ENCODE peak calls at places on chromosomes 13 and 19, in nine cellular contexts. One of them, this sample, is unnamed.

GRCh38 chr13:72970956-72971355 is 87.8 kb upstream of the KLF5 start:
- DNase-seq in epithelial cell of esophagus: peak; percentile 30
- DNase-seq in astrocyte: peak; percentile 68
- DNase-seq in AG04449: peak; percentile 23
- DNase-seq in uterus: no peak
- DNase-seq in breast epithelium: no peak
- DNase-seq in WTC11: no peak
- DNase-seq in astrocyte of the cerebellum: peak; percentile 35
- DNase-seq in esophagus squamous epithelium: no peak
- DNase-seq in this sample: no peak

GRCh38 chr13:59358014-59358413 is 805.7 kb downstream of the DIAPH3 start:
- DNase-seq in epithelial cell of esophagus: no peak
- DNase-seq in astrocyte: peak; percentile 18
- DNase-seq in AG04449: no peak
- DNase-seq in uterus: no peak
- DNase-seq in breast epithelium: no peak
- DNase-seq in WTC11: no peak
- DNase-seq in astrocyte of the cerebellum: peak; percentile 53
- DNase-seq in esophagus squamous epithelium: no peak
- DNase-seq in this sample: no peak

GRCh38 chr13:98285317-98285716 is 108.2 kb upstream of the RNF113B start:
- DNase-seq in epithelial cell of esophagus: peak; percentile 35
- DNase-seq in astrocyte: peak; percentile 61
- DNase-seq in AG04449: no peak
- DNase-seq in uterus: no peak
- DNase-seq in breast epithelium: no peak
- DNase-seq in WTC11: no peak
- DNase-seq in astrocyte of the cerebellum: no peak
- DNase-seq in esophagus squamous epithelium: no peak
- DNase-seq in this sample: no peak

GRCh38 chr13:44404261-44405139 is 30.9 kb downstream of the SERP2 start:
- DNase-seq in epithelial cell of esophagus: no peak
- DNase-seq in astrocyte: no peak
- DNase-seq in AG04449: no peak
- DNase-seq in uterus: no peak
- DNase-seq in breast epithelium: peak; percentile 33
- DNase-seq in WTC11: no peak
- DNase-seq in astrocyte of the cerebellum: no peak
- DNase-seq in esophagus squamous epithelium: no peak
- DNase-seq in this sample: no peak

GRCh38 chr13:29522044-29522685 is 73.3 kb downstream of the SLC7A1 start:
- DNase-seq in epithelial cell of esophagus: no peak
- DNase-seq in astrocyte: peak; percentile 90
- DNase-seq in AG04449: peak; percentile 95
- DNase-seq in uterus: peak; percentile 65
- DNase-seq in breast epithelium: no peak
- DNase-seq in WTC11: no peak
- DNase-seq in astrocyte of the cerebellum: peak; percentile 88
- DNase-seq in esophagus squamous epithelium: no peak
- DNase-seq in this sample: no peak

GRCh38 chr13:37775871-37776270 is 93.7 kb downstream of the TRPC4 start:
- DNase-seq in epithelial cell of esophagus: no peak
- DNase-seq in astrocyte: peak; percentile 84
- DNase-seq in AG04449: no peak
- DNase-seq in uterus: no peak
- DNase-seq in breast epithelium: no peak
- DNase-seq in WTC11: no peak
- DNase-seq in astrocyte of the cerebellum: peak; percentile 5
- DNase-seq in esophagus squamous epithelium: no peak
- DNase-seq in this sample: no peak

GRCh38 chr19:48896191-48896720 is 2.3 kb downstream of the TULP2 start:
- DNase-seq in epithelial cell of esophagus: no peak
- DNase-seq in astrocyte: no peak
- DNase-seq in AG04449: no peak
- DNase-seq in uterus: peak; percentile 81
- DNase-seq in breast epithelium: no peak
- DNase-seq in WTC11: peak; percentile 90
- DNase-seq in astrocyte of the cerebellum: no peak
- DNase-seq in esophagus squamous epithelium: no peak
- DNase-seq in this sample: peak; percentile 79

GRCh38 chr19:33194884-33195710 is 967 bp downstream of the LRP3 start:
- DNase-seq in epithelial cell of esophagus: no peak
- DNase-seq in astrocyte: no peak
- DNase-seq in AG04449: no peak
- DNase-seq in uterus: peak; percentile 45
- DNase-seq in breast epithelium: no peak
- DNase-seq in WTC11: peak; percentile 39
- DNase-seq in astrocyte of the cerebellum: no peak
- DNase-seq in esophagus squamous epithelium: no peak
- DNase-seq in this sample: no peak

GRCh38 chr19:5240011-5240410 is 100.6 kb downstream of the PTPRS start:
- DNase-seq in epithelial cell of esophagus: no peak
- DNase-seq in astrocyte: no peak
- DNase-seq in AG04449: no peak
- DNase-seq in uterus: no peak
- DNase-seq in breast epithelium: no peak
- DNase-seq in WTC11: no peak
- DNase-seq in astrocyte of the cerebellum: no peak
- DNase-seq in esophagus squamous epithelium: no peak
- DNase-seq in this sample: no peak

GRCh38 chr19:10756371-10756770 is 38.5 kb downstream of the DNM2 start:
- DNase-seq in epithelial cell of esophagus: no peak
- DNase-seq in astrocyte: no peak
- DNase-seq in AG04449: no peak
- DNase-seq in uterus: no peak
- DNase-seq in breast epithelium: no peak
- DNase-seq in WTC11: no peak
- DNase-seq in astrocyte of the cerebellum: no peak
- DNase-seq in esophagus squamous epithelium: no peak
- DNase-seq in this sample: no peak

GRCh38 chr19:49564616-49565045 is 15.7 kb downstream of the NOSIP start:
- DNase-seq in epithelial cell of esophagus: no peak
- DNase-seq in astrocyte: no peak
- DNase-seq in AG04449: no peak
- DNase-seq in uterus: no peak
- DNase-seq in breast epithelium: no peak
- DNase-seq in WTC11: no peak
- DNase-seq in astrocyte of the cerebellum: no peak
- DNase-seq in esophagus squamous epithelium: no peak
- DNase-seq in this sample: no peak

GRCh38 chr19:4911314-4911713 is 2.0 kb downstream of the UHRF1 start:
- DNase-seq in epithelial cell of esophagus: peak; percentile 18
- DNase-seq in astrocyte: peak; percentile 24
- DNase-seq in AG04449: no peak
- DNase-seq in uterus: no peak
- DNase-seq in breast epithelium: no peak
- DNase-seq in WTC11: no peak
- DNase-seq in astrocyte of the cerebellum: no peak
- DNase-seq in esophagus squamous epithelium: no peak
- DNase-seq in this sample: no peak

GRCh38 chr13:95552539-95553270 is at the start of gene CLDN10:
- DNase-seq in epithelial cell of esophagus: no peak
- DNase-seq in astrocyte: no peak
- DNase-seq in AG04449: no peak
- DNase-seq in uterus: no peak
- DNase-seq in breast epithelium: no peak
- DNase-seq in WTC11: peak; percentile 86
- DNase-seq in astrocyte of the cerebellum: no peak
- DNase-seq in esophagus squamous epithelium: no peak
- DNase-seq in this sample: peak; percentile 29

GRCh38 chr19:16136185-16137067 is 7.1 kb upstream of the HSH2D start:
- DNase-seq in epithelial cell of esophagus: no peak
- DNase-seq in astrocyte: no peak
- DNase-seq in AG04449: no peak
- DNase-seq in uterus: no peak
- DNase-seq in breast epithelium: no peak
- DNase-seq in WTC11: no peak
- DNase-seq in astrocyte of the cerebellum: no peak
- DNase-seq in esophagus squamous epithelium: no peak
- DNase-seq in this sample: no peak

GRCh38 chr19:16133818-16134217 is 9.7 kb upstream of the HSH2D start:
- DNase-seq in epithelial cell of esophagus: no peak
- DNase-seq in astrocyte: no peak
- DNase-seq in AG04449: no peak
- DNase-seq in uterus: no peak
- DNase-seq in breast epithelium: no peak
- DNase-seq in WTC11: no peak
- DNase-seq in astrocyte of the cerebellum: no peak
- DNase-seq in esophagus squamous epithelium: no peak
- DNase-seq in this sample: no peak

GRCh38 chr19:16131648-16132047 is 11.8 kb upstream of the HSH2D start:
- DNase-seq in epithelial cell of esophagus: no peak
- DNase-seq in astrocyte: no peak
- DNase-seq in AG04449: no peak
- DNase-seq in uterus: no peak
- DNase-seq in breast epithelium: no peak
- DNase-seq in WTC11: no peak
- DNase-seq in astrocyte of the cerebellum: no peak
- DNase-seq in esophagus squamous epithelium: no peak
- DNase-seq in this sample: no peak

GRCh38 chr19:16134510-16134909 is 9.0 kb upstream of the HSH2D start:
- DNase-seq in epithelial cell of esophagus: no peak
- DNase-seq in astrocyte: no peak
- DNase-seq in AG04449: no peak
- DNase-seq in uterus: no peak
- DNase-seq in breast epithelium: no peak
- DNase-seq in WTC11: no peak
- DNase-seq in astrocyte of the cerebellum: no peak
- DNase-seq in esophagus squamous epithelium: no peak
- DNase-seq in this sample: peak; percentile 49

DNA sequence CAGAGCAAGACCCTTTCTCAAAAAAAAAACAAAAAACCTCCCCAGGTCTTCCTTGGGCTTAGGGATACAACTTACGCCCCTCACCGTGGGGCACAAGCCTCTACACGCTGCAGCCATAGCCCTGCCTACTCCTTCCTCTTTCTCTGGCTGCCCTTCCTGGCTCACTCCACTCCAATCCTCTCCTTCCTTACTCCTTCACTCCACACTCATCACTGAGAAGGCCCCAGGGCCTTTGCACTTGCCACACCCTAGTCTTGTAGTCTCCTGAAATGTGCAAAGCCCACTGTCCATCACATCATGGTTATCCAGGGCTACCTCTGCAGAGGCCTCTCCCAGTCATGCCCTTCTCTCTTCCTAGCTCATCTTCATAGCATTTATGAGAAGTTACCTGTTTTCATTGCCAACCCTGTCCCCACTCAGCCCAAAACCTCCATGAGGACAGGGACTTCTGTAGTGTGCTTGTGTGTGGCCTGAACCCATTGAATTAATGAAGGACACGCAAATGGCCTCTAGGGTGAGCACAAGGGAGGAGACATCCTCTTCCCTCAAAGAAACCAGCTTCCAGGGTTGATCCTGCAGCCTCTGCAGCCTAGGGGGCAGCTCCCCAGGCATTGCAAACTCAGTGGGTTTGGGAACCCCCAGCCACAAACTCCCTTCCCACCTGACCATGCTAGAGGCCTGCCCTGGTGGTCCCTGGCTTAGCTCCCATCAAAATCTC is 7.9 kb upstream of the HSH2D start:
- DNase-seq in epithelial cell of esophagus: no peak
- DNase-seq in astrocyte: no peak
- DNase-seq in AG04449: no peak
- DNase-seq in uterus: no peak
- DNase-seq in breast epithelium: no peak
- DNase-seq in WTC11: no peak
- DNase-seq in astrocyte of the cerebellum: no peak
- DNase-seq in esophagus squamous epithelium: no peak
- DNase-seq in this sample: no peak
- TF ChIP-seq CTCF in epithelial cell of esophagus: no peak
- TF ChIP-seq CTCF in astrocyte: no peak
- TF ChIP-seq CTCF in AG04449: no peak
- TF ChIP-seq CTCF in uterus: no peak
- TF ChIP-seq CTCF in breast epithelium: no peak
- TF ChIP-seq CTCF in WTC11: no peak
- TF ChIP-seq CTCF in astrocyte of the cerebellum: no peak
- TF ChIP-seq CTCF in esophagus squamous epithelium: no peak
- TF ChIP-seq CTCF in this sample: no peak

GRCh38 chr19:47848871-47849473 is 10.1 kb upstream of the TPRX2 start:
- DNase-seq in epithelial cell of esophagus: no peak
- DNase-seq in astrocyte: no peak
- DNase-seq in AG04449: no peak
- DNase-seq in uterus: no peak
- DNase-seq in breast epithelium: no peak
- DNase-seq in WTC11: peak; percentile 85
- DNase-seq in astrocyte of the cerebellum: no peak
- DNase-seq in esophagus squamous epithelium: no peak
- DNase-seq in this sample: no peak
- TF ChIP-seq CTCF in epithelial cell of esophagus: peak; percentile 17
- TF ChIP-seq CTCF in astrocyte: peak; percentile 33
- TF ChIP-seq CTCF in AG04449: peak; percentile 15
- TF ChIP-seq CTCF in uterus: peak; percentile 2
- TF ChIP-seq CTCF in breast epithelium: no peak
- TF ChIP-seq CTCF in WTC11: peak; percentile 82
- TF ChIP-seq CTCF in astrocyte of the cerebellum: peak; percentile 26
- TF ChIP-seq CTCF in esophagus squamous epithelium: peak; percentile 16
- TF ChIP-seq CTCF in this sample: no peak

DNA sequence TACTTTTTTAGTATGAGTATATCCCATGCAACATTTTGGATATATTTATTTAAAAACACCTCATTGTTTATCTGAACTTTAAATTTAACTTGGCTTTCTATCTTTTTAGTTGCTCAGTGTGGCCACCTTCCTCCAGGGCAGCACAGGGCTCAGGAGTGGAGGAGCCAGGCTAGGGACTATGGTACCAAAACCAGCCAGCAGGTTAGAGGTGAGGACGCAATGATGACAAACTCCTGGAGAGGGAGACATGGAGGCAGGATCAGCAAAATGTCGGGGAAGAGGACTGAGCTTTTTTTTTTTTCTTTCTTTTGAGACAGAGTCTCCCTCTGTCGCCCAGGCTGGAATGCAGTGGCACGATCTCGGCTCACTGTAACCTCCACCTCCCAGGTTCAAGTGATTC is 29.6 kb upstream of the CALM3 start:
- DNase-seq in epithelial cell of esophagus: peak; percentile 41
- DNase-seq in astrocyte: no peak
- DNase-seq in AG04449: no peak
- DNase-seq in uterus: no peak
- DNase-seq in breast epithelium: no peak
- DNase-seq in WTC11: peak; percentile 61
- DNase-seq in astrocyte of the cerebellum: no peak
- DNase-seq in esophagus squamous epithelium: no peak
- DNase-seq in this sample: no peak
- TF ChIP-seq CTCF in epithelial cell of esophagus: peak; percentile 50
- TF ChIP-seq CTCF in astrocyte: no peak
- TF ChIP-seq CTCF in AG04449: peak; percentile 15
- TF ChIP-seq CTCF in uterus: no peak
- TF ChIP-seq CTCF in breast epithelium: no peak
- TF ChIP-seq CTCF in WTC11: no peak
- TF ChIP-seq CTCF in astrocyte of the cerebellum: peak; percentile 29
- TF ChIP-seq CTCF in esophagus squamous epithelium: no peak
- TF ChIP-seq CTCF in this sample: no peak

DNA sequence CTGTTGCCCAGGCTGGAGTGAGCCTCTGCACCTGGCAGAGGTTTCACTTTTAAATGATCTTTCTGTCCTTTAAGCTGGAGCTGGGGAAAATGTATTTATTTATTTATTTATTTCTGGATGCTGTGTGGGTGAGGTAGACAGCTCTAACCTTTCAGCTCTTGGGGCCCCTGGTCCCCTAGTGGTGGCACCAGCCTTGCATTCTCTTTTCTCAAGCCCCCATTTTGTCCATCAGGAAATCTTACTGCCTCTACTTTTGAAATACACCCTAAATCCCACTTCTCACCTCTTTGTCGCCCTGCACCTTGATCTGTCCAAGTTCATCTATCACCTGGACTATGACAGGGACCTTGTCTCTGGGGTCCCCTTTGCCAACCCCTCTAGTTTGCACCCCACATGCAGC is 2.1 kb upstream of the B9D2 start:
- DNase-seq in epithelial cell of esophagus: no peak
- DNase-seq in astrocyte: no peak
- DNase-seq in AG04449: no peak
- DNase-seq in uterus: no peak
- DNase-seq in breast epithelium: no peak
- DNase-seq in WTC11: no peak
- DNase-seq in astrocyte of the cerebellum: no peak
- DNase-seq in esophagus squamous epithelium: no peak
- DNase-seq in this sample: no peak
- TF ChIP-seq CTCF in epithelial cell of esophagus: peak; percentile 12
- TF ChIP-seq CTCF in astrocyte: no peak
- TF ChIP-seq CTCF in AG04449: no peak
- TF ChIP-seq CTCF in uterus: no peak
- TF ChIP-seq CTCF in breast epithelium: no peak
- TF ChIP-seq CTCF in WTC11: peak; percentile 7
- TF ChIP-seq CTCF in astrocyte of the cerebellum: peak; percentile 25
- TF ChIP-seq CTCF in esophagus squamous epithelium: peak; percentile 27
- TF ChIP-seq CTCF in this sample: no peak